ENCODE peak calls at places on chromosomes 11 and 22, in nine cellular contexts. U, O, B, M, L, P, G, F and H are unnamed samples.

GRCh38 chr11:59173964-59174663 is 2.2 kb downstream of the DTX4 start:
- DNase-seq in U (no peak), O (no peak), B (no peak), M (no peak), L (peak), P (peak), G (no peak), F (no peak), H (no peak)

GRCh38 chr11:83813296-83813695 is 527.1 kb upstream of the CCDC90B start:
- DNase-seq in U (no peak), O (no peak), B (no peak), M (no peak), L (no peak), P (no peak), G (no peak), F (no peak), H (no peak)

GRCh38 chr11:35138606-35138948 is 394 bp upstream of the CD44 start:
- DNase-seq in U (no peak), O (no peak), B (no peak), M (no peak), L (no peak), P (peak), G (peak), F (no peak), H (no peak)

GRCh38 chr11:126834149-126834548 is 166.4 kb downstream of the KIRREL3 start:
- DNase-seq in U (no peak), O (no peak), B (peak), M (no peak), L (no peak), P (peak), G (peak), F (no peak), H (no peak)

GRCh38 chr11:103894673-103895072 is 141.8 kb upstream of the DDI1 start:
- DNase-seq in U (no peak), O (no peak), B (no peak), M (no peak), L (no peak), P (no peak), G (no peak), F (no peak), H (no peak)

GRCh38 chr11:46513934-46514342 is 79.9 kb downstream of the AMBRA1 start:
- DNase-seq in U (no peak), O (no peak), B (no peak), M (no peak), L (no peak), P (no peak), G (peak), F (no peak), H (no peak)

GRCh38 chr11:65448418-65449196 is 26.0 kb downstream of the NEAT1 start:
- DNase-seq in U (no peak), O (no peak), B (peak), M (no peak), L (no peak), P (peak), G (peak), F (no peak), H (peak)

GRCh38 chr22:22141771-22142591 is 102.6 kb upstream of the VPREB1 start:
- DNase-seq in U (no peak), O (no peak), B (no peak), M (no peak), L (no peak), P (no peak), G (no peak), F (no peak), H (no peak)